ENCODE peak calls at places on chromosomes 2 and 18, in eight cellular contexts. L is retinal pigment epithelial cell, C is GM23248, N is NB4, B is HL-60, F is cardiac muscle cell, H is GM12865, S is OCI-LY7. J is an unnamed sample.
A peak's percentile ranks its signal among the peaks of the same experiment; 100 is the strongest.

GRCh38 chr2:44126106-44126797 is 42.4 kb upstream of the PPM1B start:
- DNase-seq in L (no peak), C (no peak), N (peak; percentile 48), B (no peak), F (no peak), H (no peak), S (no peak), J (no peak)

GRCh38 chr2:222318026-222318711 is 19.4 kb upstream of the PAX3 start:
- DNase-seq in L (peak; percentile 26), C (peak; percentile 70), N (peak; percentile 84), B (no peak), F (peak; percentile 85), H (peak; percentile 64), S (peak; percentile 36), J (peak; percentile 35)

GRCh38 chr18:48754993-48755473 is 195.7 kb downstream of the SMAD7 start:
- DNase-seq in L (no peak), C (no peak), N (no peak), B (no peak), F (no peak), H (peak; percentile 77), S (no peak), J (no peak)

GRCh38 chr2:86634352-86634751 is 10.7 kb upstream of the RNF103 start:
- DNase-seq in L (no peak), C (no peak), N (no peak), B (no peak), F (no peak), H (no peak), S (no peak), J (no peak)

GRCh38 chr2:30747206-30747605 is 60.0 kb downstream of the CAPN13 start:
- DNase-seq in L (no peak), C (no peak), N (no peak), B (no peak), F (no peak), H (no peak), S (no peak), J (no peak)

GRCh38 chr2:158984554-158985207 is 16.2 kb downstream of the TANC1 start:
- DNase-seq in L (no peak), C (peak; percentile 10), N (no peak), B (no peak), F (peak; percentile 22), H (no peak), S (no peak), J (no peak)

GRCh38 chr2:53583583-53583982 is 184.0 kb upstream of the CHAC2 start:
- DNase-seq in L (no peak), C (no peak), N (no peak), B (no peak), F (no peak), H (no peak), S (no peak), J (no peak)

GRCh38 chr18:24220318-24220688 is 81.4 kb downstream of the CABYR start:
- DNase-seq in L (no peak), C (no peak), N (no peak), B (no peak), F (no peak), H (no peak), S (no peak), J (no peak)

GRCh38 chr2:97754690-97755346 is 41.4 kb downstream of the ZAP70 start:
- DNase-seq in L (no peak), C (no peak), N (no peak), B (no peak), F (no peak), H (no peak), S (no peak), J (no peak)

GRCh38 chr2:7118606-7119503 is 201.6 kb downstream of the RNF144A start:
- DNase-seq in L (no peak), C (peak; percentile 73), N (peak; percentile 46), B (no peak), F (peak; percentile 55), H (peak; percentile 36), S (peak; percentile 37), J (no peak)

GRCh38 chr18:10398571-10398970 is 55.9 kb upstream of the APCDD1 start:
- DNase-seq in L (no peak), C (no peak), N (no peak), B (no peak), F (no peak), H (no peak), S (no peak), J (no peak)

GRCh38 chr2:56287974-56288373 is 104.2 kb downstream of the CCDC85A start:
- DNase-seq in L (no peak), C (peak; percentile 61), N (no peak), B (no peak), F (no peak), H (no peak), S (no peak), J (no peak)

GRCh38 chr2:233081232-233081730 is 21.1 kb downstream of the INPP5D start:
- DNase-seq in L (no peak), C (no peak), N (peak; percentile 60), B (no peak), F (no peak), H (peak; percentile 70), S (no peak), J (no peak)

GRCh38 chr2:150426315-150426714 is 61.2 kb downstream of the RND3 start:
- DNase-seq in L (no peak), C (no peak), N (no peak), B (no peak), F (no peak), H (no peak), S (no peak), J (no peak)

GRCh38 chr18:48300463-48300961 is 108.7 kb downstream of the ZBTB7C start:
- DNase-seq in L (no peak), C (no peak), N (peak; percentile 88), B (peak; percentile 45), F (peak; percentile 30), H (peak; percentile 20), S (peak; percentile 14), J (no peak)

GRCh38 chr2:9164112-9164608 is 42.5 kb upstream of the ASAP2 start:
- DNase-seq in L (no peak), C (peak; percentile 17), N (no peak), B (no peak), F (no peak), H (no peak), S (no peak), J (no peak)

GRCh38 chr18:67232406-67232805 is 284.1 kb downstream of the DSEL start:
- DNase-seq in L (peak; percentile 51), C (peak; percentile 88), N (no peak), B (no peak), F (no peak), H (no peak), S (no peak), J (peak; percentile 53)

GRCh38 chr2:42087137-42087856 is 39.5 kb downstream of the PKDCC start:
- DNase-seq in L (no peak), C (no peak), N (no peak), B (no peak), F (no peak), H (no peak), S (no peak), J (no peak)

GRCh38 chr2:207513577-207514257 is 16.0 kb upstream of the CREB1 start:
- DNase-seq in L (peak; percentile 39), C (peak; percentile 96), N (no peak), B (no peak), F (no peak), H (no peak), S (no peak), J (peak; percentile 98)

GRCh38 chr2:149009928-149010461 is 28.5 kb upstream of the LYPD6B start:
- DNase-seq in L (no peak), C (no peak), N (no peak), B (no peak), F (no peak), H (no peak), S (no peak), J (no peak)

DNA sequence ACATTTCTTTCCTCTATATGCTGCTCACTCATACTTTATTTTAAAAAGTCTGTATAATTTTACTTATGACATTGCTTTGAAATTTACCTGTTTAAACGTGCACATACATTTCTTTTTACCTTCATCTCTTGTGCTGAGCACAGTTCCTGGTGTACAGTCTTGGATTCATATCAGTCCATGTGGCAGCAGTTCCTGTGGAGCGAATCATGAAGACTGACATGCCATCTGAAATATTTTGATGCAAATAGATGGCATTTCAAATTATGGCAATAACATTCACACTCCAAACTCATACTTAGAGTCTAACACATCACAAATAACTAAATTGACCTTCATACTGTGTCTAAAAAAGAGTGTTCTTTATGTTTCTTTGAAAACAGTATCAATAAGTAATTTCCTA is 90.3 kb upstream of the CDH2 start:
- DNase-seq in L (no peak), C (no peak), N (no peak), B (no peak), F (no peak), H (no peak), S (no peak), J (no peak)
- H3K4me3 ChIP-seq in L (no peak overlapping the region), C (no peak overlapping the region), N (no peak overlapping the region), B (no peak overlapping the region), F (no peak overlapping the region), H (no peak overlapping the region), S (no peak overlapping the region), J (no peak overlapping the region)

DNA sequence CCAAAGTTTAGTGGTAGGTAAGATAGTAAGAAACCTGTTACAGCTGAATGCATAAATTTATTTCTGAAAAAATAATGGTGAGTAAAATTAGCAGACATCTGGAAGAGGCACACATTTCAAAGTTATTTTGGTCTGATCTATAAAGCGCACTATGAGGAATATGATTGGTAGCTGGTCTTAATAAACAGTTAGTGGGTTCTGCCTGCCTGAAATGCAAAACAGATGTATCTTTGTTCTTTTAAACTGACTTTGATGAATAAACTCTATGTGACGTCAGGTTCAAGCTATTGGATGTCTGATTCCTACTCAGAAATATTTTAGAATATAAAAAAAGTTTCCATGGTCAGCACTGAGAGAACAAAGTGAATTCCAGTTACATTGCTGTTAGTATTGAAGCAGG is 136.5 kb downstream of the TPGS2 start:
- DNase-seq in L (no peak), C (peak; percentile 91), N (no peak), B (no peak), F (no peak), H (no peak), S (no peak), J (peak; percentile 84)
- H3K4me3 ChIP-seq in L (no peak overlapping the region), C (peak overlapping the region; percentile 53), N (no peak overlapping the region), B (no peak overlapping the region), F (no peak overlapping the region), H (no peak overlapping the region), S (no peak overlapping the region), J (no peak overlapping the region)

GRCh38 chr2:19354417-19355022 is 3.9 kb downstream of the OSR1 start:
- DNase-seq in L (no peak), C (no peak), N (no peak), B (no peak), F (no peak), H (no peak), S (no peak), J (no peak)
- H3K4me3 ChIP-seq in L (no peak overlapping the region), C (peak overlapping the region; percentile 85), N (no peak overlapping the region), B (no peak overlapping the region), F (no peak overlapping the region), H (no peak overlapping the region), S (no peak overlapping the region), J (no peak overlapping the region)

DNA sequence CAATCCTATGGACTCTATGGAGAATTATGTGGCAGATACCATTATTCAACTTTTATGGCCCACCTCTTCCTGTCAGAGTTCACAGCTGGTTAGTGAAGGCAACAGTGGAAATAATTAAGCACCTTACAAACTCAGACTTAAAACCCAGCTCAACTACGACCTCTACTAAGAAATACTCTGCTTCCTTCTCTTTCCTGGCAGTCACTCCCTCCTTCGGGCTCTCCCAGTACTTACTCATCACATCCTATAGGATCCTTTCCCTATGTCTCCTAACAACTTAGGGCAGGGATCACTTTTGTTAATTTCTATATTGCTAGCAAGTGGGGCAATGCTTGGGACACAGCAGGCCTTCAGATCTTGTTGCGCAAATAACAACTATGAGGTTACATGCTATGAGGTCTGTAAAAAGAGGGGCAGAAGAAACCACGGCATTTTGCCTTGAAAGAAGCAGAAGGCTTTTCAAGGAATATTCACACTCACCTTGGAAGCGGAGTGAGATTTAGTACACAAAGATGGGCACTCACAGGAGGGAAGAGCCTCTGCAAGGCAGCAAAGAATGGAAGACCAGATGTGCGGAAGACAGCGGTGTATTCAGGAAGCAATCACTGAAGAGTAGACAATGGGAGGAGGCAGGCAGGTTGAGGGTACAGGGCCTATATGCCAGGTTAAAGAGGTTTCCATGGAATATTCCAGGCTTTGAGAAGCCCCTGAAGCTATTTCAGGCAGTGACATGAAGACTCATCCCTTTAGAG is 2.1 kb downstream of the STK39 start:
- DNase-seq in L (no peak), C (peak; percentile 4), N (peak; percentile 69), B (no peak), F (no peak), H (no peak), S (no peak), J (no peak)
- H3K4me3 ChIP-seq in L (peak overlapping the region; percentile 80), C (no peak overlapping the region), N (peak overlapping the region; percentile 73), B (no peak overlapping the region), F (peak overlapping the region; percentile 86), H (no peak overlapping the region), S (peak overlapping the region; percentile 82), J (no peak overlapping the region)

J was measured in AG09309.